ENCODE peak calls at places on chromosomes 2 and 18, in seven cellular contexts. U, N, X, L, B, R and H are unnamed samples.

GRCh38 chr2:222959358-222959757 is 92.6 kb upstream of the KCNE4 start:
- DNase-seq in U (no peak), N (peak; percentile 79), X (peak; percentile 55), L (peak; percentile 97), B (no peak), R (peak; percentile 96), H (no peak)

GRCh38 chr2:121689356-121689755 is 40.1 kb upstream of the CLASP1 start:
- DNase-seq in U (no peak), N (peak; percentile 40), X (no peak), L (peak; percentile 64), B (peak; percentile 87), R (peak; percentile 63), H (no peak)

GRCh38 chr2:241894056-241894641 is 24.6 kb downstream of the RTP5 start:
- DNase-seq in U (no peak), N (no peak), X (no peak), L (no peak), B (no peak), R (no peak), H (no peak)

GRCh38 chr2:17934721-17935120 is 56.3 kb downstream of the KCNS3 start:
- DNase-seq in U (no peak), N (no peak), X (no peak), L (peak; percentile 94), B (no peak), R (peak; percentile 28), H (no peak)

GRCh38 chr2:236803621-236804020 is 234.0 kb downstream of the ACKR3 start:
- DNase-seq in U (no peak), N (peak; percentile 76), X (no peak), L (no peak), B (no peak), R (no peak), H (no peak)

GRCh38 chr2:241558532-241559488 is at the start of gene BOK:
- DNase-seq in U (no peak), N (peak; percentile 96), X (peak; percentile 72), L (peak; percentile 89), B (peak; percentile 65), R (peak; percentile 72), H (no peak)

GRCh38 chr18:7467708-7468466 is 99.2 kb upstream of the PTPRM start:
- DNase-seq in U (no peak), N (no peak), X (no peak), L (peak; percentile 8), B (no peak), R (peak; percentile 61), H (no peak)

GRCh38 chr2:158716091-158716815 is 78.9 kb upstream of the DAPL1 start:
- DNase-seq in U (no peak), N (no peak), X (no peak), L (no peak), B (no peak), R (peak; percentile 28), H (no peak)

GRCh38 chr2:77268626-77269025 is 253.6 kb downstream of the LRRTM4 start:
- DNase-seq in U (no peak), N (no peak), X (no peak), L (no peak), B (no peak), R (no peak), H (no peak)

GRCh38 chr18:49447810-49448745 is 12.4 kb downstream of the DYM start:
- DNase-seq in U (peak; percentile 56), N (peak; percentile 94), X (peak; percentile 67), L (peak; percentile 75), B (peak; percentile 22), R (peak; percentile 59), H (peak; percentile 65)

GRCh38 chr2:217387776-217388381 is 528.0 kb upstream of the TNP1 start:
- DNase-seq in U (no peak), N (no peak), X (no peak), L (no peak), B (no peak), R (peak; percentile 73), H (no peak)

GRCh38 chr2:111519074-111519473 is 364.9 kb downstream of the ANAPC1 start:
- DNase-seq in U (no peak), N (no peak), X (no peak), L (no peak), B (no peak), R (no peak), H (no peak)

GRCh38 chr2:44716131-44716530 is 225.4 kb upstream of the SIX3 start:
- DNase-seq in U (no peak), N (no peak), X (no peak), L (peak; percentile 71), B (no peak), R (no peak), H (no peak)

GRCh38 chr2:54724560-54725342 is 1.3 kb downstream of the EML6 start:
- DNase-seq in U (peak; percentile 75), N (peak; percentile 53), X (no peak), L (peak; percentile 53), B (peak; percentile 81), R (peak; percentile 25), H (peak; percentile 21)

GRCh38 chr2:1152375-1152774 is 201.7 kb downstream of the SNTG2 start:
- DNase-seq in U (no peak), N (no peak), X (no peak), L (no peak), B (no peak), R (no peak), H (no peak)

GRCh38 chr2:128178650-128179460 is 87.9 kb downstream of the UGGT1 start:
- DNase-seq in U (peak; percentile 42), N (peak; percentile 83), X (peak; percentile 10), L (peak; percentile 82), B (peak; percentile 59), R (peak; percentile 46), H (peak; percentile 40)

GRCh38 chr2:53583583-53583982 is 184.0 kb upstream of the CHAC2 start:
- DNase-seq in U (no peak), N (no peak), X (no peak), L (no peak), B (no peak), R (no peak), H (no peak)

DNA sequence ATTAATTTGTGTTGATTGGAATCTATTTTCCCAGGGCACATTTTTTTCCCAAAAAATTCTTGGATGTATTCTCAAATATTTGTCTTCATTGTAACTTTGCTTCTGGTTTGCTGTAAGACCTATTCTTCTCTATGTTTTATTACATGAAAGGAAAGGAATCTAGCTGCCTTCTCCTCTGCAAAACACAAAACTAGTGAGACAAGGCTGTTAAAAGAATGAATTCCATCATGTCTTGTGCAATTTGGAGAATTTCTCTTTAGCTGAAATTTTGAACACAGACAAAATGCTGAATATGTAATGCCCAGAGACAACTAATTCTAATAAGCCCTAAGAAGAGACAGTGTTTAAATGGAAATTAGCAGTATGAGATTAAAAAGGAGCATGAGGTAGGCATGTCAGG is 275.9 kb downstream of the CDH20 start:
- DNase-seq in U (no peak), N (no peak), X (no peak), L (peak; percentile 47), B (no peak), R (no peak), H (no peak)
- H3K9me2 ChIP-seq in U (no peaks in the 10 kb centered on the region), N (peaks cover 8% of the 10 kb centered on the region), X (no peaks in the 10 kb centered on the region), L (no peaks in the 10 kb centered on the region), B (no peaks in the 10 kb centered on the region), R (no peaks in the 10 kb centered on the region), H (no peaks in the 10 kb centered on the region)

DNA sequence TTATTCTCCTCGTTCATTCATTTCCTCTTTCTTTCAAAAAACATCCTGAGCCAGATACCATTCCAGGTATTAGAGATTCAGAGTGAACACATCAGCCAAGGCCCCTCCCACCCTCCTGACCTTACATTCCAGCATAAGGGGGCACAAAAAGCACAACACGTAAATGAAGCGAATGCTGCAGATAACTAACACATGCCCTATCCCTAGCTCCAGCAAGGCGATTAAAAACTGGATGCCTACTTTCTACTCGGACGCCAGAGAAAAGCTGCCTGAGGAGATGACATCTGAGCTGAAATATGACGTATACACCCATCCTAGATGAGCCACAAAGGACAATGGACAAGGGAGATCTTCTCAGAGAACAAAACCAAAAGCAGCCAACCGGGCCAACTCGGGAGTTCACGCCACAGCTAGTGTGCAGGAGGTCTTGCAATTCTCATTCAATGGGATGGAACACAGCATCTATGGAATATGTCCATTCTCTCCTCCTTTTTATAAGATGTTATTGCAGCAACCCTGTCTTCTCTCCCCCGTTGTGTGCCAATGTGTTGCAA is 33.5 kb downstream of the FEZ2 start:
- DNase-seq in U (no peak), N (no peak), X (no peak), L (no peak), B (no peak), R (no peak), H (no peak)
- H3K4me1 ChIP-seq in U (no peaks in the 10 kb centered on the region), N (peaks cover 38% of the 10 kb centered on the region), X (peaks cover 55% of the 10 kb centered on the region), L (peaks cover 73% of the 10 kb centered on the region), B (peaks cover 68% of the 10 kb centered on the region), R (peaks cover 89% of the 10 kb centered on the region), H (peaks cover 8% of the 10 kb centered on the region)

DNA sequence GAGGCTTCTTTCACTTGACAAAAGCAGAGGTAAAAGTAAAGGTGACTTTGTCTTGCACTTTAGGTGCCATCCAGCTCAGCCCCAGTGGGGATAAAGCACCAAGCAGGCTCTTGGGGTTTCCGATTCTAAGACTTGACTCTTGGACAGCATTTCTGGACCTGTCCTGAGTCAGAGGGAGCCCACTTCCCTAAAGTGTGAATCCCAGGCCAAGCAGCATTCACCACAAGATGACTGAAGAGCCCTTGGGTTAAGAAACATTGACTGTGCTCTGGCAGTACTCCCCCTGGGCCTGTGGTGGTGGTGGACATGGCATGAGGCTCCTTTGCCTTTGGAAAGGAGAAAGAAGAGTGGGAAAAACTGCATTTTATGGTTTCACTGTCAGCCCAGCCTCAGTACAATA is 638.0 kb upstream of the VRK2 start:
- DNase-seq in U (no peak), N (no peak), X (no peak), L (no peak), B (no peak), R (no peak), H (no peak)
- TF ChIP-seq EZH2phosphoT487 in U (no peak), N (no peak), X (no peak), L (no peak), B (no peak), R (no peak), H (no peak)

GRCh38 chr2:48126180-48126579 is 219.9 kb upstream of the FBXO11 start:
- DNase-seq in U (no peak), N (no peak), X (no peak), L (peak; percentile 66), B (no peak), R (no peak), H (no peak)
- H3K9me2 ChIP-seq in U (no peaks in the 10 kb centered on the region), N (peaks cover 11% of the 10 kb centered on the region), X (no peaks in the 10 kb centered on the region), L (no peaks in the 10 kb centered on the region), B (no peaks in the 10 kb centered on the region), R (no peaks in the 10 kb centered on the region), H (no peaks in the 10 kb centered on the region)

DNA sequence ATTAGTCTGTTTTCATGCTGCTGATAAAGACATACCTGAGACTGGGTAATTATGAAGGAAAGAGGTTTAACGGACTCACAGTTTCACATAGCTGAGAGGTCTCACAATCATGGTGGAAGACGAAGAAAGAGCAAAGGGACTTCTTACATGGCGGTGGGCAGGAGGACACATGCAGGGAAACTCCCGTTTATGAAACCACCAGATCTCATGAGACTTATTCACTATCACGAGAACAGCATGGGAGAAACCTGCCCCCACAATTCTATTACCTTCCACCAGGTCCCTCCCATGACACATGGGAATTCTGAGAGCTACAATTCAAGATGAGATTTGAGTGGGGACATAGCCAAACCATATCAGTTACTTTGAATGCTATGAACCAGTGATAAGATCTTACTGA is 44.1 kb downstream of the SCTR start:
- DNase-seq in U (no peak), N (no peak), X (no peak), L (no peak), B (no peak), R (no peak), H (no peak)
- H3K4me1 ChIP-seq in U (peaks cover 3% of the 10 kb centered on the region), N (peaks cover 6% of the 10 kb centered on the region), X (no peaks in the 10 kb centered on the region), L (peaks cover 5% of the 10 kb centered on the region), B (no peaks in the 10 kb centered on the region), R (peaks cover 10% of the 10 kb centered on the region), H (no peaks in the 10 kb centered on the region)